ENCODE peak calls at places on chromosomes 1 and 21, in four cellular contexts. I is KG1, E is amygdala, B is NCI-H1417. D is an unnamed sample.

GRCh38 chr1:114758251-114758832 is 558 bp upstream of the CSDE1 start:
- DNase-seq in I (peak; percentile 59), E (no peak), B (no peak), D (no peak)

GRCh38 chr1:200384818-200385390 is 24.9 kb downstream of the ZNF281 start:
- DNase-seq in I (no peak), E (no peak), B (no peak), D (no peak)

GRCh38 chr1:153357076-153357852 is 390 bp upstream of the S100A9 start:
- DNase-seq in I (no peak), E (no peak), B (peak; percentile 9), D (no peak)

GRCh38 chr1:234726359-234726836 is 116.4 kb upstream of the IRF2BP2 start:
- DNase-seq in I (no peak), E (no peak), B (peak; percentile 35), D (peak; percentile 57)

GRCh38 chr1:8712413-8713229 is 104.8 kb downstream of the RERE start:
- DNase-seq in I (peak; percentile 51), E (no peak), B (peak; percentile 95), D (peak; percentile 72)

GRCh38 chr1:54952950-54953718 is 27.3 kb upstream of the TMEM61 start:
- DNase-seq in I (no peak), E (no peak), B (no peak), D (no peak)

GRCh38 chr1:100721502-100722205 is 2.1 kb downstream of the VCAM1 start:
- DNase-seq in I (no peak), E (no peak), B (no peak), D (no peak)

GRCh38 chr1:95002657-95003432 is 69.9 kb downstream of the ALG14 start:
- DNase-seq in I (no peak), E (no peak), B (peak; percentile 48), D (no peak)

GRCh38 chr21:32371913-32372314 is 20.9 kb downstream of the URB1 start:
- DNase-seq in I (no peak), E (no peak), B (no peak), D (peak; percentile 91)

GRCh38 chr1:1431006-1431844 is 4.3 kb upstream of the VWA1 start:
- DNase-seq in I (no peak), E (no peak), B (no peak), D (no peak)

D was measured in NCI-H2029.